ENCODE peak calls at places on chromosomes 16 and 17, in six cellular contexts. J is uterus, I is testis, S is Caco-2, R is DND-41, E is left ventricle myocardium inferior. B is an unnamed sample.

GRCh38 chr16:86884256-86884655 is 305.9 kb downstream of the FOXL1 start:
- DNase-seq in R (no peak), J (no peak), E (no peak), S (no peak), I (no peak), B (no peak)

GRCh38 chr17:6475411-6475810 is 31.2 kb downstream of the PIMREG start:
- DNase-seq in S (no peak), R (no peak), J (no peak), E (no peak), I (no peak), B (no peak)

GRCh38 chr17:64682261-64683181 is 20.4 kb upstream of the SMURF2 start:
- DNase-seq in J (no peak), I (no peak), S (no peak), E (no peak), R (no peak), B (no peak)

GRCh38 chr17:49223517-49224197 is 6.9 kb downstream of the PHOSPHO1 start:
- DNase-seq in R (peak; percentile 45), S (peak; percentile 94), E (peak; percentile 63), J (peak; percentile 37), I (peak; percentile 75), B (peak; percentile 27)

GRCh38 chr16:30567160-30567990 is 4.1 kb downstream of the ZNF688 start:
- DNase-seq in E (no peak), R (no peak), S (no peak), J (no peak), I (no peak), B (peak; percentile 60)

GRCh38 chr16:1433756-1434155 is 2.9 kb downstream of the PERCC1 start:
- DNase-seq in S (no peak), R (no peak), J (no peak), I (no peak), E (no peak), B (no peak)

GRCh38 chr16:74030000-74030399 is 266.6 kb upstream of the PSMD7 start:
- DNase-seq in S (no peak), R (no peak), I (no peak), J (no peak), E (no peak), B (no peak)

GRCh38 chr16:85554114-85554790 is 58.9 kb upstream of the GSE1 start:
- DNase-seq in R (peak; percentile 90), E (peak; percentile 67), I (peak; percentile 83), J (peak; percentile 66), S (peak; percentile 51), B (peak; percentile 58)

GRCh38 chr16:68445458-68445857 is 2.9 kb downstream of the SMPD3 start:
- DNase-seq in J (no peak), I (peak; percentile 30), S (peak; percentile 68), E (no peak), R (peak; percentile 57), B (no peak)

GRCh38 chr16:73768786-73769203 is 527.8 kb upstream of the PSMD7 start:
- DNase-seq in I (no peak), R (no peak), E (no peak), J (no peak), S (no peak), B (no peak)

GRCh38 chr17:57762375-57762916 is 17.3 kb upstream of the CCDC182 start:
- DNase-seq in R (no peak), J (no peak), I (no peak), E (no peak), S (no peak), B (no peak)

GRCh38 chr17:9917131-9917530 is 12.1 kb upstream of the RCVRN start:
- DNase-seq in I (no peak), R (no peak), S (no peak), E (peak; percentile 10), J (no peak), B (no peak)

GRCh38 chr17:17413821-17414220 is 63.0 kb upstream of the MED9 start:
- DNase-seq in I (no peak), R (no peak), E (no peak), S (no peak), J (no peak), B (no peak)

GRCh38 chr17:43327421-43327820 is 71.4 kb upstream of the ARL4D start:
- DNase-seq in I (no peak), S (no peak), J (no peak), E (no peak), R (no peak), B (no peak)

GRCh38 chr16:89370601-89371000 is 119.8 kb downstream of the ANKRD11 start:
- DNase-seq in J (no peak), R (no peak), E (no peak), S (no peak), I (no peak), B (no peak)

GRCh38 chr17:17989081-17989480 is 16.4 kb downstream of the DRC3 start:
- DNase-seq in E (no peak), J (no peak), R (no peak), I (no peak), S (no peak), B (no peak)

GRCh38 chr17:55237268-55237667 is 27.5 kb upstream of the HLF start:
- DNase-seq in R (no peak), E (no peak), S (no peak), I (no peak), J (no peak), B (no peak)

GRCh38 chr17:336110-337021 is 16.2 kb downstream of the RPH3AL start:
- DNase-seq in S (no peak), E (peak; percentile 68), I (peak; percentile 72), J (peak; percentile 44), R (peak; percentile 25), B (no peak)

GRCh38 chr16:89910717-89911354 is 7.8 kb upstream of the MC1R start:
- DNase-seq in E (no peak), J (no peak), I (no peak), R (no peak), S (no peak), B (no peak)

GRCh38 chr17:19370493-19370960 is 7.8 kb upstream of the MAPK7 start:
- DNase-seq in J (peak; percentile 16), E (peak; percentile 71), S (no peak), I (no peak), R (no peak), B (no peak)

GRCh38 chr16:82631701-82632685 is 5.2 kb downstream of the CDH13 start:
- DNase-seq in E (no peak), J (no peak), I (no peak), S (no peak), R (no peak), B (no peak)

GRCh38 chr17:2724783-2725164 is 13.2 kb upstream of the CLUH start:
- DNase-seq in J (no peak), S (peak; percentile 76), I (peak; percentile 43), E (no peak), R (no peak), B (no peak)

GRCh38 chr17:6070895-6071511 is 824 bp downstream of the WSCD1 start:
- DNase-seq in E (no peak), I (peak; percentile 19), S (no peak), J (no peak), R (no peak), B (no peak)

GRCh38 chr17:61139219-61139618 is 260.4 kb upstream of the TBX2 start:
- DNase-seq in E (no peak), I (no peak), S (no peak), R (peak; percentile 89), J (no peak), B (peak; percentile 9)

GRCh38 chr17:45397796-45398195 is 34.9 kb downstream of the ARHGAP27 start:
- DNase-seq in E (no peak), R (no peak), I (no peak), S (no peak), J (no peak), B (no peak)

GRCh38 chr17:79814624-79814965 is 17.7 kb upstream of the CBX8 start:
- DNase-seq in E (no peak), I (no peak), S (no peak), J (no peak), R (no peak), B (no peak)
- H3K4me3 ChIP-seq in E (peak overlapping the region; percentile 45), I (peak overlapping the region; percentile 40), S (no peak overlapping the region), J (no peak overlapping the region), R (no peak overlapping the region), B (no peak overlapping the region)

DNA sequence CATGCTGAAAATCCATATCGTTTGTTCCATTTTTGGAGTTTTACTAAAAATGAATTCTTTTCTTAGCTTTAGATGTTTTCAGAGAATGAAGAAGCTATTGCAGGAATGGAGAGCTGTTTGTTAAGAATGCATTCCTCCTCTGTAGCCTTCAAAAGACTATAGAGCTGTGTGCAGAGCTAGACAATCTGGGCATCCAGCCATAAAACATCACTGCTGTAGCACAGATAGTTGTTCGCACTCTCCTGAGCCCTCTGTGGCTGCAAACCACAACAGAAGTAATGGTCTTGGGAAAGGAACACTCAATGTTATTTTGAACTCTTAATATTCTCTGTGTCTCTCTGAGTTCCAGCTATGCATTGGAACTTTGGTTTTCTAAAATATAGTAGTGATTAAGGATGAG is 4.9 kb downstream of the TNRC6C start:
- DNase-seq in S (no peak), J (no peak), R (peak; percentile 88), I (peak; percentile 89), E (peak; percentile 33), B (no peak)
- H3K4me1 ChIP-seq in S (peaks cover 3% of the 10 kb centered on the region), J (peaks cover 5% of the 10 kb centered on the region), R (peaks cover 64% of the 10 kb centered on the region), I (peaks cover 11% of the 10 kb centered on the region), E (peaks cover 93% of the 10 kb centered on the region), B (peaks cover 41% of the 10 kb centered on the region)

GRCh38 chr17:59811209-59811608 is 81.5 kb downstream of the TUBD1 start:
- DNase-seq in S (no peak), E (no peak), R (no peak), I (no peak), J (no peak), B (no peak)
- H3K9me3 ChIP-seq in S (no peaks in the 10 kb centered on the region), E (no peaks in the 10 kb centered on the region), R (no peaks in the 10 kb centered on the region), I (no peaks in the 10 kb centered on the region), J (no peaks in the 10 kb centered on the region), B (no peaks in the 10 kb centered on the region)

GRCh38 chr16:2782583-2783351 is 4.6 kb downstream of the PRSS33 start:
- DNase-seq in S (no peak), J (peak; percentile 14), R (no peak), I (no peak), E (no peak), B (no peak)

GRCh38 chr16:2785101-2785991 is 2.0 kb downstream of the PRSS33 start:
- DNase-seq in R (no peak), J (no peak), E (no peak), I (no peak), S (no peak), B (no peak)

GRCh38 chr16:2783581-2784375 is 3.6 kb downstream of the PRSS33 start:
- DNase-seq in S (no peak), I (no peak), R (no peak), J (peak; percentile 5), E (no peak), B (no peak)

GRCh38 chr16:2786061-2786825 is 1.1 kb downstream of the PRSS33 start:
- DNase-seq in E (no peak), J (no peak), I (no peak), S (no peak), R (no peak), B (no peak)

DNA sequence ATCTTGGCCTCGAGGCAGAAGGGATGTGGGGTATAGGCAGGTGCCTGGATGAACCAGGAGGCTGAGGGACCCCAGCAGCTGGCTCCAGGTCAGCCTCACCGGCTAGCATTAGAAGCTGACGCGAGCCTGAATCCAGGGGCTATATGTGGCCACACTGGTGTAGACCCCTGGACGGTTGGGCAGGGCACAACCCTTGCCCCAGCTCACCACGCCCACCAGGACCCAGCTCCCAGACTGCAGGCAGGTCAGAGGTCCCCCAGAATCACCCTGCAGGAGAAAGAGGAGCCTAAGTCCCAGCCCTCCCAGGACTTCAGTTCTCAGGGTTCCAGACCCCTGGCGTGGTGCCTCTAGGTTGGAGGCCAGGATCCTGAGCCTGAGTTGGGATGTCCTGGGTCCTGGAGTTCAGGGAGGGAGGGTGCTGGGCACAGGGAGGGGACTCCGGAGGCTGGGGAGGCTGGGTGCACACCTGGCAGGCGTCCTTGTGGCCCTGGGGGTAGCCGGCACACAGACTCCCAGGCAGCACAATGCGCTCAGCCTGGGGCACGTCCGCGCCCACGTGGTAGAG is 2.7 kb downstream of the PRSS33 start:
- DNase-seq in E (no peak), I (no peak), R (no peak), J (peak; percentile 13), S (no peak), B (no peak)
- H3K4me3 ChIP-seq in E (peak overlapping the region; percentile 57), I (no peak overlapping the region), R (no peak overlapping the region), J (no peak overlapping the region), S (no peak overlapping the region), B (peak overlapping the region; percentile 66)